ENCODE peak calls at places on chromosomes 5 and 9, in eight cellular contexts. A, V, F, T, Y, G, R and M are unnamed samples. For H3K4me1, the result is how much of the 10 kb centered on the place peaks cover.

GRCh38 chr5:169913479-169913878 is 66.8 kb downstream of the INSYN2B start:
- DNase-seq in A (no peak), V (no peak), F (no peak), T (no peak), Y (no peak), G (no peak), R (no peak), M (no peak)

GRCh38 chr5:87190041-87190440 is 77.6 kb upstream of the RASA1 start:
- DNase-seq in A (no peak), V (no peak), F (no peak), T (no peak), Y (no peak), G (no peak), R (no peak), M (no peak)

GRCh38 chr5:180644825-180645608 is 4.4 kb downstream of the FLT4 start:
- DNase-seq in A (no peak), V (no peak), F (no peak), T (no peak), Y (peak), G (no peak), R (no peak), M (peak)

GRCh38 chr5:36495638-36496010 is 110.8 kb upstream of the SLC1A3 start:
- DNase-seq in A (no peak), V (no peak), F (no peak), T (no peak), Y (no peak), G (no peak), R (no peak), M (no peak)

GRCh38 chr5:123203105-123203794 is 114.2 kb downstream of the PRDM6 start:
- DNase-seq in A (no peak), V (peak), F (no peak), T (no peak), Y (no peak), G (no peak), R (no peak), M (no peak)

GRCh38 chr5:9059920-9060691 is 485.8 kb downstream of the SEMA5A start:
- DNase-seq in A (peak), V (peak), F (no peak), T (no peak), Y (no peak), G (peak), R (no peak), M (peak)

GRCh38 chr5:169856571-169856970 is 123.7 kb downstream of the INSYN2B start:
- DNase-seq in A (peak), V (peak), F (no peak), T (no peak), Y (no peak), G (no peak), R (no peak), M (no peak)

GRCh38 chr5:53167836-53168235 is 58.3 kb upstream of the MOCS2 start:
- DNase-seq in A (peak), V (peak), F (peak), T (no peak), Y (no peak), G (no peak), R (peak), M (peak)

GRCh38 chr5:116135344-116135743 is 50.5 kb downstream of the COMMD10 start:
- DNase-seq in A (no peak), V (no peak), F (no peak), T (no peak), Y (no peak), G (no peak), R (no peak), M (no peak)

GRCh38 chr5:20500501-20500900 is 512.5 kb upstream of the CDH18 start:
- DNase-seq in A (no peak), V (no peak), F (no peak), T (no peak), Y (no peak), G (no peak), R (no peak), M (no peak)

GRCh38 chr9:130368631-130369103 is 76.1 kb upstream of the ASS1 start:
- DNase-seq in A (peak), V (no peak), F (no peak), T (no peak), Y (no peak), G (no peak), R (no peak), M (no peak)

GRCh38 chr9:17839744-17840143 is 260.9 kb downstream of the SH3GL2 start:
- DNase-seq in A (no peak), V (no peak), F (no peak), T (no peak), Y (no peak), G (no peak), R (no peak), M (no peak)

GRCh38 chr5:103943243-103943642 is 380.7 kb upstream of the NUDT12 start:
- DNase-seq in A (no peak), V (peak), F (no peak), T (no peak), Y (no peak), G (no peak), R (no peak), M (no peak)

GRCh38 chr5:103941554-103941953 is 379.0 kb upstream of the NUDT12 start:
- DNase-seq in A (no peak), V (no peak), F (no peak), T (no peak), Y (no peak), G (no peak), R (no peak), M (no peak)

GRCh38 chr5:103938151-103938671 is 375.6 kb upstream of the NUDT12 start:
- DNase-seq in A (no peak), V (no peak), F (no peak), T (no peak), Y (no peak), G (no peak), R (no peak), M (no peak)

DNA sequence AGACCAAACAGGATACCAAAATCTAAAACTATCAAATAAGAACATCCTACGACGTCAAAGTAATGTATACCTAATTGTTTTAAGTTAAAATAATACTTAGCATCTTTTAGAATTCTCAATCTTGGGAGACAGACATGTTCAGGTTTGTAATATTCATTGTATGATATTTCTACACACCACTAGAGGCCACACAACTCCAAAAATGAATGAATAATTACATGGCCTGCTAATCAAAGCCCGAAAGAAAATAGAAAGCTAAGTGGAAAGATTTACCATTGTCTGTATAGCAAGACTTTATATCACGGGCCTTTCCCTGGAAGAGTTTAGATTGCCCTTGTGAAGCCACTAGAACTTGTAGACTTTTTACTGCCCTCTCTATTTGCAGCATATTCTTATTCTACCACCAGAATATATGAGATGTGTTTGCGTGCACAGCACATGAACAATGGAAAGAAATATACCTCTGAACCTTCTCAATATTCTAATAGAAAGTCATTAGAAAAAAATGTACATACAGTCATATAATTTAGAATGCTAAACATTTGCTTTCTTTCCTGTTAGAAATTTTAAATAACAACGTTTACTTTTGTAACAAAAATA is 380.1 kb upstream of the NUDT12 start:
- DNase-seq in A (no peak), V (peak), F (no peak), T (no peak), Y (no peak), G (no peak), R (no peak), M (no peak)
- H3K4me3 ChIP-seq in A (no peak), V (no peak), F (no peak), T (no peak), Y (no peak), G (no peak), R (no peak), M (no peak)

GRCh38 chr9:133959171-133959570 is 33.0 kb downstream of the VAV2 start:
- DNase-seq in A (no peak), V (no peak), F (no peak), T (peak), Y (no peak), G (no peak), R (no peak), M (no peak)
- H3K4me1 ChIP-seq in A (under half), V (under half), F (under half), T (under half), Y (half or more), G (under half), R (under half), M (under half)

GRCh38 chr5:149410071-149410470 is 31.0 kb upstream of the IL17B start:
- DNase-seq in A (no peak), V (no peak), F (no peak), T (no peak), Y (peak), G (no peak), R (no peak), M (peak)
- H3K4me3 ChIP-seq in A (no peak), V (peak), F (peak), T (no peak), Y (peak), G (peak), R (peak), M (peak)

DNA sequence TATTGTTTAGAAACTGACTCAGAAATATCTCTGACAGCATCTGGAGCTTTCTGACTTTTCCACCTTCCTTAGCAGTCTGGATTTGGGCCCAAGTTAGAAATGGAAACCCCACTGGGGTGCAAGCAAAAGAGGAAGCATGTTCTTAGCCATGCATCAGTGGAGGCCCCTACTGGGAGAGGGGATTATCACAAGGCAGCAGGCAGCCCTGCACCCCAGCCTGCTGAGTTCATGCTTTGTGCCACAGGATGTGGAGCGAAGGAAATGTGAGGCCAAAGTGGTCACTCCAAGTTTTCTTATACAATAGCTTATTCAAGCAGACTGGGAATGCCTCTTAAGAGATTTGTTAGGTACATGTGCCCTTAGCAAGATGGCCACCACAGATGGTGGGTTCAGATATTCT is 146.4 kb upstream of the TLX3 start:
- DNase-seq in A (no peak), V (no peak), F (no peak), T (no peak), Y (no peak), G (no peak), R (no peak), M (no peak)
- H3K4me1 ChIP-seq in A (under half), V (under half), F (under half), T (under half), Y (under half), G (under half), R (under half), M (under half)

DNA sequence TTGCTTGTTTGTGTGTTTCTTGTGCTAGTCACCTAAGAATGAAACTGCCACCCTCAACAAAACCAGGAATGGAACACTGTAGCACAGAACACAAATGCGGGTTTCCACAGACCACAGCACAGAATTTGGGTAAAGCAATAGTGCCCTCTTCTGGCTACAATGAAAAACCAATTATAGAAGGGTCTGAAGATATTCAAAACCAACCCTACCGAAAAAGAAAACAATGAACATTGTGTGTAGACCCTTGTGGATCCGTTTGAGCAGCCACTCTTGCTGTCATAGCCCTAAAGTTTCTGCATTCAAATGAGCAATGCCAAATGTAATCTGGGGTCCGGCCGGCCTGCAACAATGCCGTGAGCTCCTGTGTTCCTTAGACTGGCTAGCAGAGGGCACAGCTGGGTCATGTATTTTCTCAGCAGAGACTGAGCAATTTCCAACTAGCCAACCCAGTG is 8.3 kb upstream of the ENC1 start:
- DNase-seq in A (no peak), V (peak), F (no peak), T (no peak), Y (no peak), G (peak), R (no peak), M (no peak)
- H3K4me3 ChIP-seq in A (no peak), V (no peak), F (no peak), T (no peak), Y (no peak), G (no peak), R (no peak), M (no peak)

DNA sequence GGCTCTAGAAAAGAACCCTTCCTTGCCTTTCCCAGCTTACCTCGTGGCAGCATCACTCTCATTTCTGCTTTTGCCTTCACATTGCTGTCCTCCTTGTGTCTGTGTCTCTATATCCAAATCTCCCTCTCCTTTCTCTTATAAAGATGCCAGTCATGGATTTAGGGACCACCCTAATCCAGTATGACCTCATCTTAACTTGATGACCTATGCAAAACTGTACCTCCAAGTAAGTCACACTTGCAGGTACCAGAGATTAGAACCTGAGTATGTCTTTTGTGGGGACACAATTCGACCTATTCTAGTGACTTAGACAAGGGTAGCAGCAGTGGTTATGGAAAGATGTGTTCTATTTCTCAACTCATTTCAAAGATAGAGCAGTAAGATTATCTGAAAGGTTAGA is 160.1 kb downstream of the HMHB1 start:
- DNase-seq in A (no peak), V (no peak), F (no peak), T (no peak), Y (no peak), G (no peak), R (no peak), M (no peak)
- H3K4me1 ChIP-seq in A (under half), V (under half), F (under half), T (under half), Y (under half), G (under half), R (under half), M (under half)

DNA sequence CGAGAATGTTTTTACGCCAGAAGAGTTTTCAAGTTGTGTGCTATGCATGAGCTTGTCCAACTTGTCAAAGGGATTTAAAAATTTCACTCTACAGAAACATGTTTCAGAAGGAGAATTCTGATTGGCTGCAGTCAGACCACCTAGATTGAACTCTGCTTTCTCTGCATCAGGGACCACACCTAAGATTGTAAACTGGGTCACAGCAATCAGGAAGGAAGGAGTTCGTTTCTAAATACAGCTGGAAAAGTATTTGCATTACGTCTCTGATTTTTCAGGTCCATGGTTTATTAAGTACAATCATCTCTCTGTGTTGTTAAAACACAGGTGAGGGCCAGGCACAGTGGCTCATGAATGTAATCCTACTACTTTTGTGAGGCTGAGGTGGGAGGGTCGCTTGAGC is 5.7 kb downstream of the GLRX start:
- DNase-seq in A (no peak), V (no peak), F (no peak), T (no peak), Y (no peak), G (no peak), R (no peak), M (no peak)
- H3K4me3 ChIP-seq in A (no peak), V (no peak), F (no peak), T (no peak), Y (no peak), G (no peak), R (no peak), M (no peak)

DNA sequence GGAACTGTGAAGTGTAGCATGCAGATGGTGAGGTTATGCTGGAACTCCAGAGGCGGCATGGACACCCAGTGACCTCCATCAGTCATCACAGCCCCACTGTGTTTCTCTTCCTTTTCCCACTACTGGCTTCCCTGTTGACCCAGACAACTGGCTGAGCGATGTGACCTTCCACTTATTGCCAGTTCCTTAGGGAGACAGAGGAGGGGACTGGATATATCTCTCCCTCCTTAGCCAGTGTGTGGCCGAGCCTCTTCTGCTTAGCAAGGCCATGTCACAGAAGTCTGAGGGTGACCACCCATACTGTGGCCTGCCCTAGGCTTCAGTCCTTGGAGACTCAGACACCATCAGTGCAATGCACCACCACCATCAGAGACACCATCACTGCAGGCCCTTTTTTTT is 3.0 kb upstream of the PHYKPL start:
- DNase-seq in A (no peak), V (no peak), F (no peak), T (peak), Y (no peak), G (no peak), R (no peak), M (no peak)
- H3K4me1 ChIP-seq in A (half or more), V (under half), F (half or more), T (under half), Y (half or more), G (under half), R (under half), M (under half)